ENCODE peak calls at places on chromosomes 5 and 9, in ten cellular contexts. B is CD8-positive, alpha-beta T cell; X is A549; V is foreskin fibroblast; P is DND-41; A is fibroblast of pulmonary artery; F is PC-3; Q is prostate gland; E is AG09309; M is kidney. O is an unnamed sample.

GRCh38 chr9:30522486-30522885 is 1862.0 kb upstream of the ACO1 start:
- DNase-seq in B (no peak), X (no peak), V (no peak), P (no peak), A (no peak), F (no peak), Q (no peak), E (no peak), M (no peak), O (no peak)

GRCh38 chr5:82521431-82522051 is 243.4 kb upstream of the RPS23 start:
- DNase-seq in B (no peak), X (no peak), V (no peak), P (no peak), A (no peak), F (peak), Q (no peak), E (no peak), M (no peak), O (no peak)

GRCh38 chr5:5421149-5421960 is 1.1 kb upstream of the ICE1 start:
- DNase-seq in B (peak), X (no peak), V (no peak), P (peak), A (peak), F (no peak), Q (no peak), E (no peak), M (no peak), O (peak)

GRCh38 chr5:151550146-151550545 is 41.0 kb downstream of the FAT2 start:
- DNase-seq in B (no peak), X (no peak), V (no peak), P (no peak), A (no peak), F (peak), Q (peak), E (no peak), M (no peak), O (no peak)

GRCh38 chr5:177116631-177117373 is 16.8 kb upstream of the NSD1 start:
- DNase-seq in B (peak), X (no peak), V (peak), P (no peak), A (peak), F (no peak), Q (peak), E (no peak), M (peak), O (peak)

GRCh38 chr5:89584339-89584956 is 701.5 kb upstream of the MEF2C start:
- DNase-seq in B (no peak), X (no peak), V (peak), P (no peak), A (peak), F (peak), Q (no peak), E (peak), M (no peak), O (no peak)

GRCh38 chr5:56493293-56493692 is 260.2 kb upstream of the ANKRD55 start:
- DNase-seq in B (no peak), X (no peak), V (no peak), P (no peak), A (no peak), F (no peak), Q (no peak), E (no peak), M (no peak), O (no peak)

GRCh38 chr5:134526483-134527155 is 1.1 kb downstream of the JADE2 start:
- DNase-seq in B (peak), X (no peak), V (peak), P (peak), A (no peak), F (peak), Q (peak), E (no peak), M (peak), O (peak)

GRCh38 chr9:109455391-109455790 is 42.7 kb downstream of the PTPN3 start:
- DNase-seq in B (no peak), X (no peak), V (no peak), P (no peak), A (no peak), F (no peak), Q (no peak), E (no peak), M (no peak), O (no peak)

GRCh38 chr5:153957205-153957604 is 81.5 kb downstream of the FAM114A2 start:
- DNase-seq in B (no peak), X (no peak), V (no peak), P (no peak), A (no peak), F (no peak), Q (no peak), E (no peak), M (no peak), O (no peak)

GRCh38 chr9:110700953-110701352 is 32.4 kb downstream of the MUSK start:
- DNase-seq in B (no peak), X (no peak), V (peak), P (no peak), A (peak), F (peak), Q (no peak), E (no peak), M (no peak), O (no peak)

GRCh38 chr9:124046189-124046588 is 34.6 kb downstream of the LHX2 start:
- DNase-seq in B (no peak), X (no peak), V (no peak), P (no peak), A (no peak), F (no peak), Q (no peak), E (no peak), M (no peak), O (no peak)

GRCh38 chr5:6495433-6496206 is 47.0 kb downstream of the UBE2QL1 start:
- DNase-seq in B (no peak), X (no peak), V (no peak), P (no peak), A (no peak), F (peak), Q (no peak), E (no peak), M (no peak), O (no peak)

GRCh38 chr5:10572451-10572850 is 8.6 kb downstream of the ANKRD33B start:
- DNase-seq in B (no peak), X (no peak), V (no peak), P (no peak), A (no peak), F (no peak), Q (no peak), E (no peak), M (no peak), O (no peak)

GRCh38 chr9:33263936-33264472 is 504 bp downstream of the BAG1 start:
- DNase-seq in B (peak), X (peak), V (no peak), P (peak), A (no peak), F (no peak), Q (peak), E (no peak), M (peak), O (peak)

GRCh38 chr5:171965740-171966139 is 40.7 kb downstream of the FBXW11 start:
- DNase-seq in B (peak), X (no peak), V (no peak), P (no peak), A (no peak), F (no peak), Q (no peak), E (no peak), M (no peak), O (no peak)

GRCh38 chr9:26012797-26013594 is 334.8 kb upstream of the TUSC1 start:
- DNase-seq in B (no peak), X (no peak), V (no peak), P (no peak), A (peak), F (peak), Q (no peak), E (no peak), M (no peak), O (no peak)

GRCh38 chr9:101369286-101369685 is 15.5 kb downstream of the BAAT start:
- DNase-seq in B (no peak), X (peak), V (no peak), P (no peak), A (peak), F (no peak), Q (no peak), E (no peak), M (no peak), O (no peak)

GRCh38 chr9:95406114-95406513 is 88.6 kb upstream of the FANCC start:
- DNase-seq in B (no peak), X (no peak), V (peak), P (no peak), A (peak), F (no peak), Q (no peak), E (peak), M (no peak), O (no peak)

GRCh38 chr5:139808481-139809330 is 13.1 kb downstream of the PSD2 start:
- DNase-seq in B (peak), X (no peak), V (peak), P (peak), A (peak), F (peak), Q (no peak), E (no peak), M (peak), O (peak)

GRCh38 chr5:150164640-150165039 is 1.9 kb upstream of the CDX1 start:
- DNase-seq in B (no peak), X (no peak), V (no peak), P (no peak), A (no peak), F (no peak), Q (no peak), E (no peak), M (no peak), O (no peak)

GRCh38 chr5:116736671-116737070 is 162.0 kb upstream of the SEMA6A start:
- DNase-seq in B (no peak), X (no peak), V (no peak), P (no peak), A (no peak), F (no peak), Q (no peak), E (no peak), M (no peak), O (no peak)

GRCh38 chr5:137754961-137755762 is 999 bp upstream of the HNRNPA0 start:
- DNase-seq in B (no peak), X (no peak), V (no peak), P (no peak), A (no peak), F (no peak), Q (no peak), E (no peak), M (peak), O (no peak)

GRCh38 chr9:35774907-35775635 is 16.3 kb upstream of the NPR2 start:
- DNase-seq in B (no peak), X (no peak), V (no peak), P (no peak), A (peak), F (no peak), Q (no peak), E (no peak), M (no peak), O (no peak)

GRCh38 chr5:68070641-68071191 is 144.8 kb upstream of the PIK3R1 start:
- DNase-seq in B (no peak), X (no peak), V (no peak), P (no peak), A (no peak), F (no peak), Q (no peak), E (no peak), M (no peak), O (peak)

GRCh38 chr9:6715755-6716643 is 41.8 kb upstream of the KDM4C start:
- DNase-seq in B (peak), X (peak), V (no peak), P (no peak), A (peak), F (peak), Q (peak), E (no peak), M (peak), O (peak)

GRCh38 chr5:121797677-121798518 is 53.8 kb upstream of the FTMT start:
- DNase-seq in B (no peak), X (no peak), V (no peak), P (no peak), A (no peak), F (no peak), Q (no peak), E (no peak), M (no peak), O (no peak)

GRCh38 chr9:105854056-105854782 is 159.9 kb downstream of the TMEM38B start:
- DNase-seq in B (no peak), X (no peak), V (no peak), P (no peak), A (no peak), F (no peak), Q (no peak), E (no peak), M (no peak), O (no peak)

GRCh38 chr9:34377402-34377741 is 674 bp upstream of the MYORG start:
- DNase-seq in B (no peak), X (peak), V (no peak), P (no peak), A (no peak), F (no peak), Q (peak), E (no peak), M (peak), O (no peak)

GRCh38 chr9:78029601-78030552 is 1.7 kb downstream of the GNAQ start:
- DNase-seq in B (peak), X (peak), V (no peak), P (peak), A (peak), F (no peak), Q (peak), E (no peak), M (no peak), O (no peak)

GRCh38 chr5:117473075-117473595 is 898.5 kb upstream of the SEMA6A start:
- DNase-seq in B (no peak), X (no peak), V (no peak), P (no peak), A (no peak), F (no peak), Q (no peak), E (no peak), M (no peak), O (no peak)

GRCh38 chr9:16825364-16825763 is 45.1 kb downstream of the BNC2 start:
- DNase-seq in B (no peak), X (no peak), V (peak), P (no peak), A (peak), F (no peak), Q (no peak), E (peak), M (no peak), O (no peak)

GRCh38 chr9:90815183-90815943 is 13.7 kb downstream of the SYK start:
- DNase-seq in B (no peak), X (no peak), V (no peak), P (peak), A (no peak), F (no peak), Q (no peak), E (no peak), M (no peak), O (peak)

GRCh38 chr5:72295539-72295938 is 24.5 kb downstream of the MRPS27 start:
- DNase-seq in B (no peak), X (no peak), V (no peak), P (no peak), A (no peak), F (no peak), Q (no peak), E (no peak), M (no peak), O (no peak)

GRCh38 chr5:83095973-83096539 is 18.7 kb downstream of the XRCC4 start:
- DNase-seq in B (no peak), X (peak), V (peak), P (no peak), A (peak), F (peak), Q (no peak), E (no peak), M (no peak), O (no peak)

GRCh38 chr5:95930141-95930540 is 31.5 kb downstream of the ELL2 start:
- DNase-seq in B (no peak), X (no peak), V (no peak), P (peak), A (no peak), F (no peak), Q (no peak), E (no peak), M (no peak), O (no peak)

GRCh38 chr5:79653843-79654242 is 35.8 kb upstream of the CMYA5 start:
- DNase-seq in B (no peak), X (no peak), V (no peak), P (no peak), A (no peak), F (no peak), Q (no peak), E (no peak), M (no peak), O (no peak)

GRCh38 chr5:16844952-16845351 is 91.1 kb downstream of the MYO10 start:
- DNase-seq in B (no peak), X (no peak), V (no peak), P (no peak), A (no peak), F (peak), Q (no peak), E (no peak), M (no peak), O (no peak)
- TF ChIP-seq CTCF in B (no peak), X (peak), V (no peak), P (no peak), A (no peak), F (peak), Q (no peak), E (peak), M (no peak), O (no peak)

GRCh38 chr5:34915856-34916192 is 313 bp downstream of the BRIX1 start:
- DNase-seq in B (no peak), X (peak), V (no peak), P (no peak), A (no peak), F (no peak), Q (no peak), E (no peak), M (no peak), O (peak)

GRCh38 chr5:34914671-34915138 is 599 bp downstream of the RAD1 start:
- DNase-seq in B (no peak), X (peak), V (peak), P (peak), A (peak), F (peak), Q (peak), E (no peak), M (peak), O (no peak)

GRCh38 chr5:34916518-34916917 is 1.0 kb downstream of the BRIX1 start:
- DNase-seq in B (no peak), X (no peak), V (no peak), P (no peak), A (no peak), F (no peak), Q (no peak), E (no peak), M (no peak), O (no peak)

GRCh38 chr5:34915139-34915855 is at the start of the genes BRIX1 and RAD1:
- DNase-seq in B (peak), X (peak), V (peak), P (peak), A (peak), F (peak), Q (peak), E (peak), M (peak), O (peak)

DNA sequence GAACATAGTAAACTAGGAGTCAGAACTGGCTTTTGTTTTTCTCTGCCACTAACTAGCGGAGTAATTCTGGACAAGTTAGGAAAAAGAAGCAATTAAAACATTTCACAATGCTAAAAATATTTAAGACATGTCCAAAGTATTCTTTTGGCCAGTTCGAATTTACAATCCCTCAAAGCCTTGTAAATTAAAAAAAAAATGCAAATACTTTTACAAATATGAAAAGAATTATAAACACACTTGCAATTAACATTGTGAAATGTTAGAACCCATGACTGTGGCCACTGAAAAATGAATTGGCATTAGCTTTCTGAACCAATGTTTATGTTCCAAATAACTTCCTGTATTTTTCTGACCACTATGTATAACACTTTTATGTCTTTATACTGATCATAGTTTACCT is 2.2 kb downstream of the RAD1 start:
- DNase-seq in B (no peak), X (no peak), V (peak), P (no peak), A (no peak), F (no peak), Q (no peak), E (peak), M (no peak), O (no peak)
- H3K4me3 ChIP-seq in B (no peak), X (no peak), V (peak), P (no peak), A (no peak), F (peak), Q (no peak), E (no peak), M (no peak), O (no peak)

GRCh38 chr5:167561796-167562195 is 729.6 kb upstream of the WWC1 start:
- DNase-seq in B (no peak), X (no peak), V (no peak), P (no peak), A (no peak), F (no peak), Q (no peak), E (no peak), M (no peak), O (no peak)

GRCh38 chr5:167570431-167570830 is 721.0 kb upstream of the WWC1 start:
- DNase-seq in B (no peak), X (no peak), V (no peak), P (no peak), A (no peak), F (no peak), Q (no peak), E (no peak), M (no peak), O (no peak)

GRCh38 chr5:167565555-167565954 is 725.9 kb upstream of the WWC1 start:
- DNase-seq in B (no peak), X (peak), V (no peak), P (no peak), A (peak), F (peak), Q (no peak), E (no peak), M (no peak), O (no peak)
- TF ChIP-seq CTCF in B (no peak), X (peak), V (peak), P (peak), A (peak), F (peak), Q (no peak), E (peak), M (no peak), O (peak)

GRCh38 chr9:136713555-136713949 is 1.2 kb downstream of the DIPK1B start:
- DNase-seq in B (no peak), X (no peak), V (no peak), P (no peak), A (no peak), F (no peak), Q (no peak), E (no peak), M (no peak), O (no peak)

GRCh38 chr9:136714096-136714875 is 1.9 kb downstream of the DIPK1B start:
- DNase-seq in B (no peak), X (no peak), V (no peak), P (no peak), A (peak), F (no peak), Q (no peak), E (no peak), M (peak), O (no peak)

GRCh38 chr9:136712690-136713554 is 550 bp downstream of the DIPK1B start:
- DNase-seq in B (no peak), X (no peak), V (no peak), P (no peak), A (no peak), F (no peak), Q (no peak), E (no peak), M (no peak), O (no peak)

GRCh38 chr9:136710543-136710942 is 1.8 kb upstream of the DIPK1B start:
- DNase-seq in B (no peak), X (no peak), V (no peak), P (no peak), A (no peak), F (peak), Q (no peak), E (no peak), M (no peak), O (no peak)

GRCh38 chr9:136711751-136712689 is at the start of gene DIPK1B:
- DNase-seq in B (no peak), X (no peak), V (no peak), P (no peak), A (no peak), F (no peak), Q (no peak), E (no peak), M (no peak), O (no peak)
- H3K4me3 ChIP-seq in B (peak), X (peak), V (no peak), P (no peak), A (peak), F (peak), Q (peak), E (no peak), M (peak), O (no peak)

GRCh38 chr5:1220351-1220750 is 4.8 kb upstream of the SLC6A18 start:
- DNase-seq in B (no peak), X (no peak), V (no peak), P (no peak), A (no peak), F (no peak), Q (no peak), E (no peak), M (peak), O (no peak)
- TF ChIP-seq CTCF in B (no peak), X (no peak), V (no peak), P (no peak), A (no peak), F (no peak), Q (no peak), E (no peak), M (no peak), O (no peak)

GRCh38 chr5:111337133-111337532 is 112.9 kb downstream of the CAMK4 start:
- DNase-seq in B (no peak), X (no peak), V (no peak), P (no peak), A (no peak), F (no peak), Q (no peak), E (no peak), M (no peak), O (peak)
- H3K4me3 ChIP-seq in B (no peak), X (no peak), V (no peak), P (no peak), A (no peak), F (no peak), Q (no peak), E (no peak), M (no peak), O (no peak)

GRCh38 chr5:40490464-40491083 is 189.1 kb upstream of the PTGER4 start:
- DNase-seq in B (no peak), X (no peak), V (no peak), P (no peak), A (no peak), F (no peak), Q (no peak), E (no peak), M (no peak), O (peak)
- TF ChIP-seq CTCF in B (no peak), X (no peak), V (no peak), P (no peak), A (no peak), F (no peak), Q (no peak), E (no peak), M (no peak), O (no peak)